ENCODE peak calls at places on chromosomes 3 and 15, in nine cellular contexts. C is NCI-H2081; Q is NCI-H82; J is HEK293T; R is AG04450; X is neural progenitor cell; G is stimulated activated CD4-positive, alpha-beta T cell treated with anti-CD3 and anti-CD28 coated beads, Interleukin-12 subunit alpha, Interleukin-12 subunit beta, amount 100 ng/mL, for 4 hours; S is stimulated activated CD8-positive, alpha-beta memory T cell treated with anti-CD3 and anti-CD28 coated beads, Interleukin-15, amount 100 ng/mL, for 4 hours; F is glutamatergic neuron. U is an unnamed sample.
A peak's percentile ranks its signal among the peaks of the same experiment; 100 is the strongest.

GRCh38 chr15:38930851-38931572 is 366.4 kb upstream of the RASGRP1 start:
- DNase-seq in G (no peak), S (no peak), R (peak; percentile 21), Q (no peak), X (no peak), F (no peak), J (no peak), C (no peak), U (no peak)

GRCh38 chr15:88605507-88606436 is 15.4 kb upstream of the AEN start:
- DNase-seq in Q (peak; percentile 84), S (no peak), X (peak; percentile 93), J (peak; percentile 68), F (peak; percentile 40), R (no peak), C (peak; percentile 22), G (peak; percentile 54), U (peak; percentile 58)

GRCh38 chr15:81940467-81941451 is 105.1 kb downstream of the MEX3B start:
- DNase-seq in Q (no peak), F (no peak), S (no peak), X (no peak), R (peak; percentile 75), J (no peak), C (no peak), G (no peak), U (no peak)

GRCh38 chr15:56371495-56372147 is 6.4 kb downstream of the TEX9 start:
- DNase-seq in C (no peak), R (no peak), S (no peak), J (no peak), Q (no peak), X (no peak), F (no peak), G (no peak), U (no peak)

GRCh38 chr3:43892061-43892460 is 201.3 kb downstream of the ABHD5 start:
- DNase-seq in G (no peak), F (no peak), C (no peak), S (no peak), X (no peak), R (no peak), J (no peak), Q (no peak), U (no peak)

GRCh38 chr3:181276358-181276896 is 286.9 kb upstream of the DNAJC19 start:
- DNase-seq in C (no peak), G (no peak), Q (no peak), S (no peak), X (no peak), J (no peak), F (no peak), R (no peak), U (no peak)

GRCh38 chr3:49813497-49814174 is at the start of gene UBA7:
- DNase-seq in Q (no peak), F (no peak), J (no peak), X (no peak), S (no peak), C (no peak), R (no peak), G (no peak), U (peak; percentile 70)

GRCh38 chr3:104596551-104596950 is 770.2 kb upstream of the ALCAM start:
- DNase-seq in X (peak; percentile 69), C (peak; percentile 70), F (no peak), R (peak; percentile 33), S (no peak), J (peak; percentile 41), G (no peak), Q (peak; percentile 79), U (peak; percentile 83)

GRCh38 chr3:15726043-15726442 is 71.7 kb downstream of the ANKRD28 start:
- DNase-seq in G (no peak), X (no peak), F (no peak), S (no peak), R (peak; percentile 8), J (no peak), Q (no peak), C (no peak), U (no peak)

GRCh38 chr3:126291537-126291936 is 65.7 kb downstream of the KLF15 start:
- DNase-seq in Q (no peak), X (no peak), J (no peak), S (no peak), R (no peak), C (no peak), F (peak; percentile 54), G (no peak), U (no peak)

GRCh38 chr15:48112242-48112641 is 8.5 kb upstream of the SLC24A5 start:
- DNase-seq in G (no peak), R (no peak), C (peak; percentile 35), J (peak; percentile 14), Q (peak; percentile 97), X (peak; percentile 73), F (peak; percentile 26), S (no peak), U (peak; percentile 72)

GRCh38 chr3:119700920-119701734 is 1.7 kb upstream of the CFAP91 start:
- DNase-seq in X (no peak), Q (no peak), C (no peak), G (no peak), F (no peak), S (no peak), R (no peak), J (no peak), U (no peak)

GRCh38 chr15:63301088-63301487 is 23.7 kb downstream of the APH1B start:
- DNase-seq in Q (no peak), R (no peak), S (no peak), X (no peak), J (no peak), G (no peak), F (no peak), C (no peak), U (no peak)

GRCh38 chr3:124663690-124664089 is 66.6 kb upstream of the UMPS start:
- DNase-seq in X (no peak), J (no peak), C (no peak), S (no peak), G (no peak), F (no peak), Q (no peak), R (peak; percentile 4), U (no peak)

GRCh38 chr3:141389703-141390102 is 21.4 kb downstream of the ZBTB38 start:
- DNase-seq in R (no peak), G (no peak), C (peak; percentile 40), F (no peak), Q (no peak), X (no peak), J (no peak), S (no peak), U (no peak)

GRCh38 chr15:73078722-73079121 is 26.5 kb downstream of the NEO1 start:
- DNase-seq in J (no peak), X (peak; percentile 25), F (no peak), S (no peak), G (no peak), R (peak; percentile 27), Q (no peak), C (no peak), U (no peak)

GRCh38 chr15:62545392-62546227 is 380.5 kb upstream of the C2CD4B start:
- DNase-seq in G (no peak), C (no peak), X (no peak), J (no peak), S (no peak), Q (no peak), F (no peak), R (no peak), U (peak; percentile 2)

GRCh38 chr3:154540950-154541604 is 111.1 kb upstream of the GPR149 start:
- DNase-seq in X (no peak), G (no peak), C (no peak), F (no peak), Q (no peak), R (no peak), J (no peak), S (no peak), U (no peak)

GRCh38 chr3:48546203-48546829 is 10.3 kb downstream of the PFKFB4 start:
- DNase-seq in Q (no peak), C (no peak), R (no peak), X (no peak), G (no peak), S (no peak), F (no peak), J (no peak), U (peak; percentile 46)

GRCh38 chr15:78374436-78375393 is 34.6 kb downstream of the CRABP1 start:
- DNase-seq in C (no peak), Q (no peak), R (no peak), X (no peak), G (no peak), F (no peak), J (no peak), S (no peak), U (no peak)

GRCh38 chr3:137134431-137134830 is 176.6 kb downstream of the IL20RB start:
- DNase-seq in C (no peak), F (no peak), R (no peak), X (no peak), Q (peak; percentile 62), G (no peak), J (no peak), S (no peak), U (no peak)

GRCh38 chr15:90866161-90866715 is 2.1 kb upstream of the FURIN start:
- DNase-seq in F (no peak), Q (peak; percentile 66), G (no peak), S (no peak), J (no peak), C (no peak), X (no peak), R (no peak), U (no peak)

GRCh38 chr3:167872941-167873340 is 137.4 kb downstream of the SERPINI1 start:
- DNase-seq in Q (peak; percentile 55), F (no peak), R (no peak), S (no peak), J (no peak), X (no peak), C (no peak), G (no peak), U (no peak)

GRCh38 chr15:98888839-98889479 is 118.6 kb downstream of the PGPEP1L start:
- DNase-seq in Q (no peak), J (no peak), C (no peak), S (no peak), R (no peak), G (no peak), X (no peak), F (no peak), U (peak; percentile 78)

GRCh38 chr15:72304596-72304995 is 15.4 kb downstream of the CELF6 start:
- DNase-seq in R (no peak), Q (no peak), C (no peak), G (no peak), J (no peak), S (no peak), X (no peak), F (no peak), U (no peak)

GRCh38 chr15:78055923-78056713 is 21.4 kb downstream of the TBC1D2B start:
- DNase-seq in J (no peak), R (no peak), Q (no peak), X (peak; percentile 65), F (peak; percentile 48), C (no peak), G (no peak), S (no peak), U (no peak)

GRCh38 chr3:129463736-129464135 is 23.7 kb downstream of the IFT122 start:
- DNase-seq in Q (no peak), F (no peak), G (no peak), C (no peak), S (no peak), J (no peak), R (no peak), X (no peak), U (no peak)

GRCh38 chr3:86921981-86922680 is 68.8 kb downstream of the VGLL3 start:
- DNase-seq in X (no peak), G (no peak), R (no peak), J (no peak), Q (no peak), S (no peak), F (no peak), C (no peak), U (no peak)

GRCh38 chr3:122635789-122636188 is 44.9 kb upstream of the PARP14 start:
- DNase-seq in Q (no peak), R (no peak), F (no peak), X (no peak), S (no peak), C (no peak), G (no peak), J (no peak), U (no peak)

GRCh38 chr3:40321818-40322217 is 12.3 kb downstream of the EIF1B start:
- DNase-seq in S (no peak), C (no peak), G (no peak), Q (no peak), F (no peak), J (no peak), R (no peak), X (no peak), U (no peak)

GRCh38 chr3:72722930-72723726 is 125.1 kb downstream of the SHQ1 start:
- DNase-seq in J (no peak), Q (no peak), R (no peak), X (no peak), S (no peak), G (no peak), F (no peak), C (no peak), U (peak; percentile 46)